ENCODE peak calls at places on chromosomes 6 and 20, in ten cellular contexts. Q, G, P, D, W, R, V, E, N and F are unnamed samples.

GRCh38 chr6:3039384-3039783 is 28.9 kb upstream of the RIPK1 start:
- DNase-seq in W (no peak), D (no peak), V (no peak), G (no peak), P (no peak), N (no peak), R (no peak), Q (no peak), E (no peak), F (no peak)

GRCh38 chr20:58585753-58586540 is 65.1 kb upstream of the STX16 start:
- DNase-seq in V (no peak), Q (no peak), W (no peak), D (no peak), P (peak; percentile 49), E (no peak), G (no peak), R (no peak), N (no peak), F (no peak)

GRCh38 chr6:4965506-4966389 is 38.1 kb downstream of the RPP40 start:
- DNase-seq in W (no peak), E (no peak), G (no peak), D (no peak), R (no peak), V (no peak), Q (no peak), N (no peak), P (peak; percentile 49), F (no peak)

GRCh38 chr6:138287144-138287955 is 69.1 kb upstream of the PBOV1 start:
- DNase-seq in Q (no peak), D (peak; percentile 74), W (peak; percentile 33), G (peak; percentile 51), N (no peak), R (no peak), P (peak; percentile 43), E (no peak), V (peak; percentile 25), F (peak; percentile 32)

GRCh38 chr6:79033279-79033678 is 44.8 kb downstream of the PHIP start:
- DNase-seq in D (no peak), N (no peak), R (no peak), W (no peak), Q (no peak), P (no peak), E (no peak), V (no peak), G (no peak), F (no peak)

GRCh38 chr20:24070679-24071078 is 82.1 kb upstream of the GGTLC1 start:
- DNase-seq in V (no peak), W (no peak), P (no peak), Q (no peak), R (no peak), E (no peak), G (no peak), D (no peak), N (no peak), F (no peak)

GRCh38 chr6:56620229-56620868 is 22.3 kb downstream of the DST start:
- DNase-seq in R (no peak), N (no peak), D (no peak), P (no peak), Q (no peak), G (no peak), E (no peak), W (no peak), V (no peak), F (no peak)

GRCh38 chr20:58558483-58559367 is 43.5 kb upstream of the APCDD1L start:
- DNase-seq in Q (no peak), W (no peak), E (no peak), V (no peak), P (no peak), R (no peak), N (no peak), D (no peak), G (no peak), F (peak; percentile 35)

GRCh38 chr6:156876302-156876701 is 99.1 kb downstream of the ARID1B start:
- DNase-seq in E (no peak), G (no peak), W (no peak), Q (no peak), D (no peak), R (peak; percentile 47), P (no peak), V (no peak), N (no peak), F (no peak)

GRCh38 chr6:99611148-99611547 is 4.5 kb downstream of the PRDM13 start:
- DNase-seq in D (peak; percentile 73), W (no peak), R (no peak), E (peak; percentile 6), Q (no peak), V (no peak), N (no peak), P (peak; percentile 79), G (no peak), F (no peak)

GRCh38 chr20:46739441-46740213 is 30.2 kb downstream of the SLC2A10 start:
- DNase-seq in W (no peak), G (no peak), Q (no peak), N (no peak), D (no peak), V (peak; percentile 6), P (no peak), E (peak; percentile 74), R (no peak), F (no peak)

GRCh38 chr6:116888732-116889360 is 11.8 kb downstream of the RFX6 start:
- DNase-seq in Q (no peak), D (no peak), V (no peak), P (no peak), W (no peak), R (no peak), E (no peak), G (no peak), N (no peak), F (no peak)

GRCh38 chr6:116887168-116887567 is 10.1 kb downstream of the RFX6 start:
- DNase-seq in Q (no peak), G (no peak), W (no peak), N (no peak), P (no peak), R (no peak), V (no peak), E (no peak), D (no peak), F (no peak)

GRCh38 chr6:116884530-116884929 is 7.5 kb downstream of the RFX6 start:
- DNase-seq in R (no peak), G (no peak), Q (no peak), W (no peak), V (no peak), P (no peak), E (no peak), D (no peak), N (no peak), F (no peak)

GRCh38 chr6:116883005-116883404 is 6.0 kb downstream of the RFX6 start:
- DNase-seq in P (no peak), R (no peak), W (no peak), D (no peak), G (peak; percentile 11), V (no peak), N (no peak), Q (no peak), E (no peak), F (no peak)

GRCh38 chr6:116887884-116888283 is 10.8 kb downstream of the RFX6 start:
- DNase-seq in V (no peak), D (no peak), G (no peak), N (no peak), Q (no peak), W (no peak), E (no peak), R (no peak), P (no peak), F (no peak)
- TF ChIP-seq CTCF in V (no peak), D (no peak), G (no peak), N (no peak), Q (no peak), W (no peak), E (no peak), R (no peak), P (no peak), F (no peak)

GRCh38 chr6:152070556-152070955 is 263.1 kb downstream of the ESR1 start:
- DNase-seq in D (no peak), N (no peak), P (no peak), Q (no peak), R (no peak), V (no peak), W (no peak), E (no peak), G (no peak), F (no peak)
- TF ChIP-seq CTCF in D (no peak), N (no peak), P (no peak), Q (no peak), R (no peak), V (peak; percentile 8), W (no peak), E (no peak), G (no peak), F (no peak)

GRCh38 chr20:63572788-63573738 is 976 bp downstream of the HELZ2 start:
- DNase-seq in W (no peak), R (no peak), V (no peak), D (no peak), E (no peak), Q (no peak), G (no peak), P (no peak), N (no peak), F (no peak)
- TF ChIP-seq CTCF in W (no peak), R (no peak), V (no peak), D (no peak), E (peak; percentile 19), Q (peak; percentile 25), G (no peak), P (peak; percentile 6), N (peak; percentile 43), F (no peak)

DNA sequence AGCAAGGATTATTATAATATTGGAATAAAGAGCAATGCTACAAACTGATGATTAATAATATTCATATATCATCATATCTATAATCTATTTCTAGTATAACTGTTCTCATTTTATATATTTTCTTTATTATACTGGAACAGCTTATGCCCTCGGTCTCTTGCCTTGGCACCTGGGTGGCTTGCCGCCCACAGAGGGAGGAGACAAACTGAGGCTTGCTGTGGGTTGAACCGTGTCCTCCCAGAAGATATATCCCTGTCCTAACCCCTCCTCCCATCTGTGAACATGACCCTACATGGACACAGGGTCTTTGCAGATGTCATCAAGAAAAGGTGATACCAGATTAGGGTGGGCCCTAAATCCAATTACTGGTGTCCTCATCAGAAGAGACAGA is 4.7 kb downstream of the RNASET2 start:
- DNase-seq in Q (no peak), G (no peak), W (no peak), V (no peak), E (no peak), R (no peak), P (no peak), N (no peak), D (no peak), F (no peak)
- TF ChIP-seq CTCF in Q (no peak), G (no peak), W (no peak), V (no peak), E (no peak), R (no peak), P (no peak), N (peak; percentile 26), D (no peak), F (no peak)

DNA sequence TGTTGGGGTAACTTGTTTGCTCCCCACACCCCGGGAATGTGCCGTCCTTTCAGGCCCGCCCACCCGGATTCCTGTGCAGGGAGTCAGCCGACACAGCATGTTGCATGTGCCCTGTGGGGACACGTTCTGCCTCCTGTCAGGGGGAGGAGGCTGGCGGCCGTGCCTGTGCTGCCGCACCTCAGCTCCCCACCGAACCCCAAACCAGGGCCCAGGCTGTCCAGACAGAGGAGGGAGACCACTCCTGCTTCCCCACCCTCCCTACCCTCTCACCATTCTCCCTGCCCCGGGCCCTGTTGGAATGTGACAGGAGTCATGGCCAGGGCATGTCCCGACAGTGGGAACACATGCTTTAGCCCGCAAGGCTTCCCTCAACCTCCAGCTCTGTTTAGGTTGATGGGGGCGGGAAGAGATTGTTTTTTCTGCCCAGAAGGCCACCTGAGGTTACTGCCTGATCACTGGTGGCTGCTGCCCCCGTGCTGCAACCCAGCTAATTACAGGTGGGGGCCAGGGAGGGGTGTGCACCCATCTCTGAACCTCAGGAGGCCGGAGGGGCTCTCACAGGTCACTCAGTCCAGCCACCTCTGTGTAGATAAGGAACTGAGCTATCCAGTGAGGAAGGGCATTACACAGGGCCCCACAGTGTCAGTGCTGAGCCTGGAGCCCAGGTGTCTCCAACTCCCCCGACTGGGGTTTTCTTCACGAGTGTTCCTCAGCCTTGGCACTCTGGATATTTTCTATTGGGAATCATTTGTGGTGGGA is 13.6 kb downstream of the LRRC73 start:
- DNase-seq in E (peak; percentile 62), G (peak; percentile 45), R (no peak), N (no peak), D (peak; percentile 68), Q (no peak), V (peak; percentile 68), W (no peak), P (peak; percentile 34), F (peak; percentile 54)
- TF ChIP-seq CTCF in E (peak; percentile 77), G (peak; percentile 66), R (peak; percentile 61), N (peak; percentile 81), D (peak; percentile 45), Q (peak; percentile 65), V (peak; percentile 40), W (no peak), P (peak; percentile 21), F (no peak)